ENCODE peak calls at places on chromosomes 1 and 21, in eight cellular contexts. R is NB4, L is K562, X is testis, T is stomach, B is A549, U is body of pancreas, O is right lobe of liver. C is an unnamed sample.

GRCh38 chr1:214551436-214552173 is at the start of gene PTPN14:
- DNase-seq in R (peak; percentile 55), L (peak; percentile 53), X (peak; percentile 92), T (peak; percentile 90), B (peak; percentile 94), U (peak; percentile 93), O (peak; percentile 64), C (peak; percentile 76)

GRCh38 chr1:59947047-59947938 is 20.7 kb upstream of the CYP2J2 start:
- DNase-seq in R (peak; percentile 61), L (peak; percentile 65), X (peak; percentile 72), T (peak; percentile 61), B (peak; percentile 52), U (peak; percentile 71), O (peak; percentile 66), C (peak; percentile 42)

GRCh38 chr21:29258626-29259335 is 39.9 kb upstream of the BACH1 start:
- DNase-seq in R (no peak), L (no peak), X (no peak), T (no peak), B (peak; percentile 32), U (no peak), O (no peak), C (no peak)

GRCh38 chr1:159999204-159999603 is 32.6 kb downstream of the PIGM start:
- DNase-seq in R (no peak), L (no peak), X (no peak), T (no peak), B (no peak), U (no peak), O (no peak), C (no peak)

GRCh38 chr1:206713070-206713469 is 28.4 kb downstream of the MAPKAPK2 start:
- DNase-seq in R (peak; percentile 39), L (no peak), X (no peak), T (no peak), B (no peak), U (no peak), O (no peak), C (no peak)

GRCh38 chr1:21944261-21945074 is 7.4 kb upstream of the HSPG2 start:
- DNase-seq in R (no peak), L (no peak), X (no peak), T (no peak), B (no peak), U (no peak), O (no peak), C (no peak)

GRCh38 chr21:42991992-42992740 is 17.8 kb downstream of the PKNOX1 start:
- DNase-seq in R (peak; percentile 57), L (peak; percentile 49), X (no peak), T (no peak), B (no peak), U (peak; percentile 23), O (no peak), C (no peak)

GRCh38 chr1:241639653-241640148 is 468 bp downstream of the CHML start:
- DNase-seq in R (peak; percentile 66), L (peak; percentile 68), X (peak; percentile 36), T (no peak), B (peak; percentile 67), U (no peak), O (peak; percentile 60), C (peak; percentile 31)

GRCh38 chr21:35648512-35648911 is 411.8 kb downstream of the SETD4 start:
- DNase-seq in R (peak; percentile 9), L (no peak), X (no peak), T (peak; percentile 74), B (no peak), U (peak; percentile 10), O (peak; percentile 57), C (no peak)

GRCh38 chr1:9891207-9891606 is 18.9 kb downstream of the CTNNBIP1 start:
- DNase-seq in R (no peak), L (no peak), X (no peak), T (no peak), B (no peak), U (no peak), O (no peak), C (peak; percentile 70)

GRCh38 chr1:87129606-87130005 is 199.1 kb upstream of the LMO4 start:
- DNase-seq in R (no peak), L (no peak), X (no peak), T (no peak), B (no peak), U (no peak), O (no peak), C (no peak)

GRCh38 chr1:178682429-178682828 is 42.6 kb upstream of the RALGPS2 start:
- DNase-seq in R (no peak), L (no peak), X (no peak), T (no peak), B (no peak), U (no peak), O (no peak), C (no peak)

GRCh38 chr1:174836543-174836942 is 163.2 kb upstream of the CACYBP start:
- DNase-seq in R (no peak), L (no peak), X (no peak), T (no peak), B (no peak), U (no peak), O (no peak), C (no peak)

GRCh38 chr1:114610546-114611245 is 29.3 kb upstream of the BCAS2 start:
- DNase-seq in R (no peak), L (no peak), X (no peak), T (no peak), B (peak; percentile 9), U (no peak), O (no peak), C (no peak)

GRCh38 chr1:18731591-18732235 is 101.1 kb downstream of the PAX7 start:
- DNase-seq in R (no peak), L (no peak), X (no peak), T (no peak), B (no peak), U (no peak), O (no peak), C (no peak)

GRCh38 chr1:53547321-53547720 is 88.1 kb downstream of the DMRTB1 start:
- DNase-seq in R (no peak), L (no peak), X (no peak), T (no peak), B (no peak), U (peak; percentile 0), O (peak; percentile 33), C (no peak)

GRCh38 chr1:22729921-22730320 is 19.3 kb downstream of the EPHB2 start:
- DNase-seq in R (no peak), L (no peak), X (no peak), T (no peak), B (no peak), U (no peak), O (no peak), C (no peak)

GRCh38 chr1:103197266-103197665 is 88.9 kb upstream of the COL11A1 start:
- DNase-seq in R (no peak), L (no peak), X (no peak), T (no peak), B (no peak), U (no peak), O (no peak), C (no peak)

GRCh38 chr1:181135815-181136737 is 47.6 kb downstream of the IER5 start:
- DNase-seq in R (peak; percentile 39), L (no peak), X (no peak), T (no peak), B (peak; percentile 67), U (no peak), O (no peak), C (no peak)

DNA sequence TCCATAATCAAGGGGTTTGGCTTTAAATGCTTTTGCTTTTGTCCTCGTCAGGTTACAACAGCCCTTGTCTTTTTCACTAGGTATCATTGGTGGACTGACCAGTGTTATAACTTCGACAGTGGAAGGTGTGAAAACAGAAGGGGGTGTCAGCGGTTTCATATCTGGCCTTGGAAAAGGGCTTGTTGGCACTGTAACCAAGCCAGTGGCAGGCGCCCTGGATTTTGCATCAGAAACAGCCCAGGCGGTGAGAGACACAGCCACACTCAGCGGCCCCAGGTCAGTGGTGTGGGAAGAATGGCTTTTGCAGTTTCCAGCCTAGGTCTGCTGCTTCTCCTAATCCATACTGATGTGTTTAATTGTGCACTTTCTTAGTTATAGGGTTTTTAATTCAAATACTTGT is 157.9 kb downstream of the DHRS3 start:
- DNase-seq in R (no peak), L (no peak), X (no peak), T (peak; percentile 43), B (no peak), U (peak; percentile 84), O (no peak), C (no peak)
- TF ChIP-seq POLR2A in R (no peak), L (no peak), X (no peak), T (no peak), B (no peak), U (no peak), O (no peak), C (no peak)

GRCh38 chr1:226186124-226187018 is at the start of gene ACBD3:
- DNase-seq in R (peak; percentile 92), L (peak; percentile 94), X (peak; percentile 93), T (peak; percentile 87), B (peak; percentile 88), U (peak; percentile 88), O (peak; percentile 89), C (peak; percentile 85)

GRCh38 chr1:226187380-226187779 is 839 bp upstream of the ACBD3 start:
- DNase-seq in R (no peak), L (no peak), X (no peak), T (no peak), B (no peak), U (no peak), O (no peak), C (no peak)

GRCh38 chr1:226185153-226186036 is 1.1 kb downstream of the ACBD3 start:
- DNase-seq in R (peak; percentile 24), L (no peak), X (no peak), T (no peak), B (no peak), U (no peak), O (no peak), C (no peak)

GRCh38 chr1:226187019-226187322 is 430 bp upstream of the ACBD3 start:
- DNase-seq in R (no peak), L (no peak), X (no peak), T (no peak), B (no peak), U (no peak), O (no peak), C (no peak)

GRCh38 chr1:226181996-226182714 is 4.4 kb downstream of the ACBD3 start:
- DNase-seq in R (peak; percentile 83), L (no peak), X (peak; percentile 76), T (peak; percentile 57), B (peak; percentile 69), U (peak; percentile 73), O (peak; percentile 53), C (peak; percentile 89)
- TF ChIP-seq CTCF in R (peak; percentile 50), L (peak; percentile 63), X (peak; percentile 28), T (no peak), B (peak; percentile 70), U (peak; percentile 47), O (peak; percentile 42), C (no peak)

DNA sequence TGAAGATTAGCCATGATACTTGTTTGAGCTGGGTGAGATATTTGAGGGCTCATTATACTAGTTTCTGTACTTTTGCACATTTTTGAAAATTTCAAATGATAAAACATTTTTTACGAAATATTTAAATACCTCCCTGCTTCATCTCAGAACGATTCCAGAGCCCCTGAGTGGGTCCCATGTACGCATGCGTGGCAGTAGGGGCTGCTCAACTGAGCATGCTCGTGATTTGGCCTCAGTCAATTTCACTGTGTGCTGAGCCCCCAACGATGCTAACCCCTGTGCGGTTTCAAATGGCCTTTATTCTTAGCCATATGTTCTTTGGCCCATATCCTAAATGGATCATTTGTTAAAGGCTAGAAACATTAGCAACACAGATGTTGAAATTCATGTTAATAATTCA is 108.0 kb downstream of the MRPS6 start:
- DNase-seq in R (no peak), L (no peak), X (peak; percentile 51), T (no peak), B (no peak), U (no peak), O (no peak), C (peak; percentile 78)
- H3K4me3 ChIP-seq in R (no peak overlapping the region), L (no peak overlapping the region), X (no peak overlapping the region), T (no peak overlapping the region), B (no peak overlapping the region), U (no peak overlapping the region), O (no peak overlapping the region), C (no peak overlapping the region)

GRCh38 chr1:226711976-226712778 is 26.9 kb downstream of the ITPKB start:
- DNase-seq in R (no peak), L (no peak), X (no peak), T (no peak), B (no peak), U (no peak), O (no peak), C (no peak)
- TF ChIP-seq POLR2A in R (no peak), L (no peak), X (no peak), T (no peak), B (no peak), U (no peak), O (no peak), C (no peak)